ENCODE peak calls at places on chromosome 17, in six cellular contexts. A, B, H, Z, D and F are unnamed samples.

GRCh38 chr17:66814570-66814969 is 20.3 kb upstream of the CACNG5 start:
- DNase-seq in A (no peak), B (no peak), H (no peak), Z (no peak), D (no peak), F (no peak)

GRCh38 chr17:76992911-76993310 is 124.7 kb downstream of the MGAT5B start:
- DNase-seq in A (no peak), B (no peak), H (no peak), Z (no peak), D (peak; percentile 66), F (no peak)

GRCh38 chr17:35807371-35808144 is 1.7 kb upstream of the TAF15 start:
- DNase-seq in A (no peak), B (no peak), H (no peak), Z (no peak), D (no peak), F (no peak)

GRCh38 chr17:48587276-48588073 is 2.6 kb downstream of the HOXB3 start:
- DNase-seq in A (no peak), B (no peak), H (no peak), Z (no peak), D (no peak), F (no peak)

GRCh38 chr17:34726536-34727384 is 147.4 kb downstream of the TMEM132E start:
- DNase-seq in A (no peak), B (no peak), H (no peak), Z (no peak), D (peak; percentile 79), F (no peak)

GRCh38 chr17:79939755-79940154 is 95.9 kb downstream of the TBC1D16 start:
- DNase-seq in A (no peak), B (no peak), H (no peak), Z (no peak), D (no peak), F (no peak)

GRCh38 chr17:3635474-3636153 is 436 bp downstream of the SHPK start:
- DNase-seq in A (no peak), B (no peak), H (no peak), Z (no peak), D (peak; percentile 41), F (peak; percentile 27)

GRCh38 chr17:18129041-18129502 is 20.5 kb downstream of the MYO15A start:
- DNase-seq in A (no peak), B (no peak), H (no peak), Z (no peak), D (no peak), F (peak; percentile 96)

GRCh38 chr17:45963889-45964288 is 35.2 kb upstream of the STH start:
- DNase-seq in A (no peak), B (no peak), H (no peak), Z (no peak), D (no peak), F (no peak)

GRCh38 chr17:66840061-66840460 is 5.1 kb downstream of the CACNG5 start:
- DNase-seq in A (no peak), B (no peak), H (no peak), Z (no peak), D (no peak), F (no peak)

GRCh38 chr17:19365499-19365817 is 2.9 kb upstream of the B9D1 start:
- DNase-seq in A (no peak), B (no peak), H (no peak), Z (no peak), D (no peak), F (no peak)

GRCh38 chr17:50467114-50467854 is 1.4 kb downstream of the CHAD start:
- DNase-seq in A (no peak), B (no peak), H (no peak), Z (no peak), D (no peak), F (no peak)

GRCh38 chr17:50467855-50468119 is 893 bp downstream of the CHAD start:
- DNase-seq in A (no peak), B (no peak), H (no peak), Z (no peak), D (no peak), F (no peak)

GRCh38 chr17:50465635-50466034 is 3.0 kb downstream of the CHAD start:
- DNase-seq in A (no peak), B (no peak), H (no peak), Z (no peak), D (no peak), F (no peak)

GRCh38 chr17:50465171-50465570 is 3.5 kb downstream of the CHAD start:
- DNase-seq in A (no peak), B (no peak), H (no peak), Z (no peak), D (no peak), F (no peak)

DNA sequence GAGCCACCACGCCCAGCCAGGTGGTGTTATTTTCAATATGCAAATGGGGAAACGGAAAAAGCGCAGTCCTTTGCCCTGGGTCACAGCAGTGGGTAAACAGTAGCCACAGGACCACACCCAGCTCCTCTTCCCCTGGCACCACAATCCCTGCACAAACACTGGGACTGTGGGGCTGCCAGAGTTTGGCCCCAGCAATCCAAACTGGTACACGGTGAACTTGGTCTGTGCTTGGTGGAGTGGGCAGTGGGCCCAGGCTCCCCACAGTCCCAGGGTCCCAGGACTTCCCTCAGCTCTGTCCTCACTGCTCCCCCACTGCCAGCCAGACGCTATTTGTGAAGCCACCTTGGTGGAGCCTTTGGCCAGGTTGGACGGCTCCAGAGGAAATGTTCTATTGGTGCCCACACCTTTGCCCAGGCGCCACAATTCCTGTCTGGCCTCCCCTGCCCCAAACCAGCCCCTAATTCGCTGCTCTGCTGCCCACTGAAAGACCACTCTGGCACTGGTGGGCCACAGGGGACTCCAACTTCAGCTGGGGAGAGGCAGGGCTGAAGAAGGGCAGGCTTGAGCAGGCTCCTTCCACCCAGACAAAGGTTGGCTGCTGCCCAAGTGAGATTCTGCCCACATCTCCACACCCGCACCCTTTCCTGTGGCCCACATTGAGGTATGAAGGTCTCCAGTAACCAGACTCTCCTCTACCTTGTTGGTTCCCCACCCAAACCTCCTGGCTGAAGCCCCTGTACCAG is 2.1 kb downstream of the CHAD start:
- DNase-seq in A (no peak), B (no peak), H (no peak), Z (no peak), D (no peak), F (no peak)
- TF ChIP-seq JUND in A (no peak), B (no peak), H (no peak), Z (no peak), D (no peak), F (no peak)

GRCh38 chr17:68910256-68910705 is 44.9 kb downstream of the ABCA8 start:
- DNase-seq in A (no peak), B (no peak), H (no peak), Z (no peak), D (no peak), F (no peak)

GRCh38 chr17:68906638-68907037 is 48.6 kb downstream of the ABCA8 start:
- DNase-seq in A (no peak), B (no peak), H (no peak), Z (peak; percentile 46), D (peak; percentile 24), F (no peak)

GRCh38 chr17:68910789-68911431 is 44.3 kb downstream of the ABCA8 start:
- DNase-seq in A (no peak), B (no peak), H (no peak), Z (no peak), D (no peak), F (no peak)

GRCh38 chr17:68908045-68908444 is 47.1 kb downstream of the ABCA8 start:
- DNase-seq in A (no peak), B (peak; percentile 41), H (no peak), Z (no peak), D (no peak), F (no peak)

DNA sequence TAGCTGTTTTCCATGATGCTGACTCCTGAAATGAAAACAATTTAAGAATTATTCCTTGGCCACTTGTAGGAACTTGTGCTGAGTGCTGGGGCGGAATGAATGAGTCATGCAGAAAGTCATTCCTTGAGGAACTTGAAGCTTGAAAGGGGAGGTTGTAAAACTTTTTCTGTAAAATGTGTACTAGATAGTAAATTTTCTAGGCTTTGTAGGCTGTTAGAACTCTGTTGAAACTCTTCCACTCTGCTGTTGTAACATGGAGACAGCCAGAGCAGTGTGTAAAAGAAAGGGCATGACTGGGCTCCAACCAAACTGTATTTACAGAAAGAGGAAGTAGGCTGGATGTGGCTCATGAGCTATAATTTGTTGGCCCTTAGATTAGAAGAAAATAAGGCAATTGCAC is 46.1 kb downstream of the ABCA8 start:
- DNase-seq in A (no peak), B (peak; percentile 16), H (peak; percentile 8), Z (peak; percentile 80), D (no peak), F (no peak)
- TF ChIP-seq JUND in A (peak; percentile 33), B (no peak), H (peak; percentile 82), Z (peak; percentile 98), D (peak; percentile 81), F (no peak)

DNA sequence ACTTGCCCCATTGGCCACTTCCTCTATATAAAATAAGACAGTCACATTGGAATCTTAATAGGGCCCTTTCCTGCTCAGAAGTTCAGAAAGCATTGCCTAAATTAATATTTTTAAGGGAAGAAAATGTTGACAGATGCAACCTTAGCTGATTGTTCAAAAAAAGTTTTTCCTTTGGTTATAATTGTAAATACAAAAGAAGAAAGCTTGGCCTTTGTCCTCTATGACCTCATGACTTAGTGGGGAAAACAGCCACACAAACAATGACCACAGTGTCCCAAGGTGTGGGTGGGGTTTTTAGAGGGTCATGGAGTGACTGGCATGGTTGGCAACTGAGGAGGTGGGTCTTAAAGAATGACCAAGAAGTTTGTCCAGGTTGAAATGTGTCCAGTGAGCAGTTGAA is 11.7 kb upstream of the RAB11FIP4 start:
- DNase-seq in A (no peak), B (no peak), H (no peak), Z (no peak), D (no peak), F (no peak)
- TF ChIP-seq JUND in A (no peak), B (no peak), H (no peak), Z (no peak), D (no peak), F (no peak)

DNA sequence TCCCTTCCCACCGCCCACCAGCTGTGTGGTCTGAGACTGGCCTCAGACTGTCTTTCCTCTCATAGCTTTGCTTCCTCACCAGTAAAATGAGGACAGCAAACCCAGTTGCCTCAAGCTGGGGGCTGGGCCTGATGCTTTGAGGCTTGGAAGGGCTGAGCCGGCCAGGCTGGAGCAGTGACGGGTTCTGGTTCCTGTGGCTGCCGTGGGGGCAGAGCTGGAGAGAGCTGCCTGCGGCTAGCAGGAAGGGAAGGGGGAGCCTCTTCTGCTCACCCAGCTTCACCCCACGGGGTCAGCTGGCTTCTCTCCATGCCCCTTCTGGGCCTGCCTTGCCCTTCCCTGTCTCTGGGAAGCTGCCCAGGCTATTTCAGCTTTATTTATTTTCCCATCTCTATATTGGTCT is 23.8 kb downstream of the LASP1 start:
- DNase-seq in A (no peak), B (no peak), H (no peak), Z (no peak), D (no peak), F (no peak)
- TF ChIP-seq JUND in A (no peak), B (no peak), H (no peak), Z (no peak), D (no peak), F (no peak)

DNA sequence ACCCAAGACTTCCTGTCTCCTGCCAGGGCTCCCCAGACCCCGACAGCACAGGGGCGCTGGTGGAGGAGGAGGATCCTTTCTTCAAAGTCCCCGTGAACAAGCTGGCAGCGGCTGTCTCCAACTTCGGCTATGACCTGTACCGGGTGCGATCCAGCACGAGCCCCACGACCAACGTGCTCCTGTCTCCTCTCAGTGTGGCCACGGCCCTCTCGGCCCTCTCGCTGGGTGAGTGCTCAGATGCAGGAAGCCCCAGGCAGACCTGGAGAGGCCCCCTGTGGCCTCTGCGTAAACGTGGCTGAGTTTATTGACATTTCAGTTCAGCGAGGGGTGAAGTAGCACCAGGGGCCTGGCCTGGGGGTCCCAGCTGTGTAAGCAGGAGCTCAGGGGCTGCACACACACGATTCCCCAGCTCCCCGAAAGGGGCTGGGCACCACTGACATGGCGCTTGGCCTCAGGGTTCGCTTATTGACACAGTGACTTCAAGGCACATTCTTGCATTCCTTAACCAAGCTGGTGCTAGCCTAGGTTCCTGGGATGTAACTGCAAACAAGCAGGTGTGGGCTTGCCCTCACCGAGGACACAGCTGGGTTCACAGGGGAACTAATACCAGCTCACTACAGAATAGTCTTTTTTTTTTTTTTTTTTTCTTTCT is 8.1 kb downstream of the SERPINF1 start:
- DNase-seq in A (no peak), B (no peak), H (no peak), Z (no peak), D (no peak), F (peak; percentile 76)
- TF ChIP-seq JUND in A (no peak), B (no peak), H (no peak), Z (no peak), D (no peak), F (no peak)